ENCODE peak calls at places on chromosome 18, in four cellular contexts. J is fibroblast of lung, R is cardiac fibroblast, D is suprapubic skin. L is an unnamed sample.

GRCh38 chr18:35526476-35527120 is 28.8 kb upstream of the INO80C start:
- DNase-seq in D (no peak), R (peak; percentile 57), J (no peak), L (no peak)

GRCh38 chr18:67215686-67216085 is 300.8 kb downstream of the DSEL start:
- DNase-seq in J (no peak), D (no peak), R (no peak), L (no peak)

GRCh38 chr18:46772396-46772795 is 15.5 kb upstream of the ST8SIA5 start:
- DNase-seq in R (no peak), J (no peak), D (no peak), L (no peak)

GRCh38 chr18:74519320-74520095 is 14.8 kb upstream of the CNDP1 start:
- DNase-seq in R (no peak), D (no peak), J (no peak), L (no peak)

GRCh38 chr18:68438983-68439382 is 275.9 kb downstream of the TMX3 start:
- DNase-seq in R (peak; percentile 56), J (peak; percentile 75), D (no peak), L (peak; percentile 98)

GRCh38 chr18:66510357-66511027 is 93.4 kb downstream of the CDH19 start:
- DNase-seq in R (no peak), J (peak; percentile 14), D (no peak), L (no peak)

GRCh38 chr18:51666717-51667320 is 469.3 kb upstream of the MEX3C start:
- DNase-seq in J (peak; percentile 11), D (no peak), R (peak; percentile 67), L (peak; percentile 8)

GRCh38 chr18:42373584-42373983 is 418.6 kb downstream of the PIK3C3 start:
- DNase-seq in R (no peak), J (no peak), D (no peak), L (no peak)

GRCh38 chr18:63897072-63897471 is 9.6 kb downstream of the SERPINB2 start:
- DNase-seq in J (no peak), R (peak; percentile 53), D (no peak), L (peak; percentile 47)

DNA sequence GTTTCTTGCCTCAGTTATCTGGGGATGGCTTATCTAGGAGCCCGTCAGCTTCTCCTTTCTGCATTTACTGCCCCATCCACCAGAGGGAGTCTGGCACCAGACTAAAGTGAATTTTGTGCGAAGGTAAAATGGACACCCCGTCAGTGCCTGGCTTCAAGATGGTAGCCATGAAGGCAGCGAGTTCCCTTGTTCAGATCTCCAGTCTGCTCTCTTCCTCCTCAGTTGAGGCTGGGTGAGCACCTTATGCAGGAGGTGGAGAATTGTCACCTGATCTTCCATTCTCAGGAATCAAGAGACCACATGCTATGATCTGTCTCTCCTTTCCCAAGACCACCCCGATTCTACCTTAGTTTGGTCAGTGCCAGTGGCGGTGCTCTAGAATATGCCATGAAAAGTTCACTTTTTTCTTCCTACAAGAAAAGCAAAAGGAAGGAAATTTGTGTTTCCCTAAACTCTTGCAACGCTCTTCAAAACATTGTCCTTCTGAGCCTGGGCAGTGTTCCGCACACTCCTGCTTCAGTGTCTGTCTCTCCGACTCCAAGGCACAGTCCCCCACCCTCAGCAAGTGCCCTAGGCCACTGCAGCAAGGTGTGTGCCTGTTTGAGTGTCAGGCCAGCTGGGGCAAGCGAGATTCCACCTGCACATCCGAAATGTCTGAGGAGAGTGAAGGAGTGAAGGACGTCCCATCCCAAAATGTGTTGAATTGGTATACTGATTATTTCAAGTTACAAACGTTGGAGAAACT is 168.6 kb downstream of the SS18 start:
- DNase-seq in R (peak; percentile 20), J (peak; percentile 0), D (no peak), L (peak; percentile 7)
- TF ChIP-seq CTCF in R (peak; percentile 49), J (peak; percentile 54), D (peak; percentile 27), L (peak; percentile 55)

DNA sequence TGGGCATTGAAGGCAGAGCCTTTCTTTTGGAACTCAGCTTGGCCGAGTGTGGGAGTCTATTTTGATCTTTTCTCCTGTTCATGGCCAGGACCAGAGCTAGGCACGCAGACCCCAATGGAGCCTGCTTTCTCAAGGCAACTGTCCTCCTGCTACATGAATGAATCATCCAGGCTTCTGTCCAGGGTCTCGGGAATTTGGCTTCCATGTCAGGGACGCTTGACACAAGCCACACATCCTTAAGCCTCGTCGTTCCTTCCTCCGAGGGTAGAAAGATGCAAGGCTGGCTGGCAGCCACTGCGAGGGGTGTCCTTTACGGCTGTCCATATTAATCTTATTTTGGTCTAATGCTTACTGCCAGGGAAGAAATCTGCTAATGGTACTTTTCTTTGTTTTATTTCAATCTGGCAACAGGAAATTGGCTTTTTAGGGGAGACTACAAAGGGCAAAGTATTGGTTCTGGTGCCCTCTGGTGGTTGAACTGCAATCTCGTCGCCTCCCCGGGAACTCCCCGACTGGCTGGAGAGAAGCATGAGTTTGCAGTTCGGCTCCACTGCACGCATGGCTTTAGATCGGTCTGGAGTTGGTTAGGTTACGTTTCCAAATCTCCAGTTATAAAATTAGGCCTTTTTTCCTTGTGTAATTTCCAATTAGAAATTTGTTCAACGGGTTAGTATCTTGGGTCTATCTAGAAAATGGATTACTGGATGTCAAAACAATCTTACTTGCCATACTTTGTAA is 135.2 kb downstream of the ALPK2 start:
- DNase-seq in R (peak; percentile 86), D (peak; percentile 85), J (peak; percentile 74), L (peak; percentile 84)
- H3K4me3 ChIP-seq in R (peak overlapping the region; percentile 24), D (no peak overlapping the region), J (peak overlapping the region; percentile 15), L (no peak overlapping the region)

GRCh38 chr18:37671119-37671518 is 105.5 kb upstream of the CELF4 start:
- DNase-seq in R (no peak), J (no peak), D (no peak), L (no peak)
- TF ChIP-seq CTCF in R (no peak), J (no peak), D (no peak), L (no peak)

GRCh38 chr18:22166070-22166972 is 3.1 kb upstream of the GATA6 start:
- DNase-seq in R (peak; percentile 73), D (no peak), J (no peak), L (no peak)

GRCh38 chr18:22167091-22167470 is 2.3 kb upstream of the GATA6 start:
- DNase-seq in D (no peak), J (no peak), R (no peak), L (no peak)

GRCh38 chr18:22165049-22165602 is 4.3 kb upstream of the GATA6 start:
- DNase-seq in R (peak; percentile 20), J (no peak), D (no peak), L (no peak)

GRCh38 chr18:22164337-22165048 is 4.9 kb upstream of the GATA6 start:
- DNase-seq in R (no peak), D (no peak), J (no peak), L (no peak)

DNA sequence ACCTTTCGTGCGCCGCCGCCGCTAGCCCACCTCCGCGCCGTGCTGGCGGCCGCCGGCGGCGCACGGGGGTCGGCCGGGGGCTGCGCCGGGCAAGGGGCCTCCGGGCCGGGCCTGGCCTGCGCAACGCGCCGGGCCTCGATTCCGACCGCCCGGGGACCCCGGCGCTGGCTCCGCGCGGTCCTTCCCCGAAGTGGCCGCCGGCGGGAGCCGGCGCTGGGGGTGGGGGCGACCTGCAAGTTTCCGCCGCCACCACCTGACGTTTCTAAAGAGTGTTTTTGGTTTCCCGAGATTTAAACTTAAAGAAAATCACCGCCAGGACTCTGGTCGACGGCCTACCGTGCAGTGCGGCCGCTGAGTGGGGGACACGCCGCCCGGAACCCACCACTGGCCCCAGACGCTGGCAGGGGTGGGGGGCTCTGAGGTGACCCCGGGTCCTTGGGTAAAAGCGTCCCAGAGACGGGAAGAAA is 3.8 kb upstream of the GATA6 start:
- DNase-seq in J (no peak), R (peak; percentile 14), D (no peak), L (no peak)
- H3K4me3 ChIP-seq in J (no peak overlapping the region), R (no peak overlapping the region), D (no peak overlapping the region), L (no peak overlapping the region)

GRCh38 chr18:58867281-58867961 is 2.7 kb downstream of the ZNF532 start:
- DNase-seq in D (no peak), J (peak; percentile 79), R (no peak), L (no peak)
- TF ChIP-seq CTCF in D (no peak), J (no peak), R (no peak), L (no peak)

GRCh38 chr18:49753643-49754042 is 59.7 kb downstream of the ACAA2 start:
- DNase-seq in R (no peak), D (no peak), J (no peak), L (no peak)
- H3K4me3 ChIP-seq in R (no peak overlapping the region), D (no peak overlapping the region), J (no peak overlapping the region), L (no peak overlapping the region)

GRCh38 chr18:11308499-11308898 is 159.1 kb upstream of the PIEZO2 start:
- DNase-seq in J (peak; percentile 73), R (peak; percentile 29), D (no peak), L (no peak)

GRCh38 chr18:11310476-11311086 is 161.2 kb upstream of the PIEZO2 start:
- DNase-seq in J (no peak), R (peak; percentile 56), D (no peak), L (peak; percentile 49)

GRCh38 chr18:11305507-11305906 is 156.1 kb upstream of the PIEZO2 start:
- DNase-seq in J (no peak), R (no peak), D (no peak), L (no peak)

GRCh38 chr18:11307716-11308115 is 158.3 kb upstream of the PIEZO2 start:
- DNase-seq in J (no peak), D (no peak), R (no peak), L (no peak)

GRCh38 chr18:11309172-11309571 is 159.8 kb upstream of the PIEZO2 start:
- DNase-seq in J (no peak), R (peak; percentile 40), D (no peak), L (peak; percentile 27)
- TF ChIP-seq CTCF in J (peak; percentile 11), R (peak; percentile 13), D (no peak), L (peak; percentile 41)

GRCh38 chr18:12911025-12911927 is 27.2 kb upstream of the PTPN2 start:
- DNase-seq in J (peak; percentile 55), D (no peak), R (peak; percentile 13), L (peak; percentile 3)
- H3K4me3 ChIP-seq in J (no peak overlapping the region), D (peak overlapping the region; percentile 43), R (no peak overlapping the region), L (peak overlapping the region; percentile 29)

DNA sequence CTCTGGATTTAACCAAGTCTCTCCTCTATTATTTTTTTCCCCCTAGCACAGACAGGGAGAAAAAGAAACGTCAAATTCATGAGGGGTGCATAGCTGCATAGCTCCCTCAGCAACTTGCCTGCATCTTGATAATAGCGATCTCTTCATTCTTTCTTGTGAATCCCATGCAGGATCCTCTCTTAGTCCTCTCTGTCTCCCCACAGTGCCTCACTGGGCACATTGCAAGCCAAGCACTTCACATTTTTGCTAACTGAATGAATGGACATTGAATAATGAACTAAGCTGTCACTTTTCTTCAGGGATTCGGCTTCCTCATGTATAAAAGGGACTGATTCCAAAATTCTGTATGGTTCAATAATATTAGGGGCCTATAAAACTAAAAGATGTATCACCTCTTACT is 2.9 kb upstream of the EPB41L3 start:
- DNase-seq in J (peak; percentile 56), R (peak; percentile 84), D (no peak), L (peak; percentile 58)
- TF ChIP-seq CTCF in J (peak; percentile 83), R (peak; percentile 69), D (peak; percentile 48), L (peak; percentile 82)

L was measured in AG10803.